ENCODE peak calls at places on chromosomes 3 and 15, in nine cellular contexts. Q, B, O, M, L, Y, V, G and J are unnamed samples.

GRCh38 chr15:68272797-68273271 is 4.7 kb upstream of the FEM1B start:
- DNase-seq in Y (no peak), G (no peak), L (peak; percentile 67), B (peak; percentile 41), Q (no peak), V (no peak), M (no peak), O (no peak), J (no peak)

GRCh38 chr15:57237282-57237642 is 139.0 kb upstream of the CGNL1 start:
- DNase-seq in B (no peak), G (no peak), O (no peak), L (no peak), M (no peak), Q (no peak), Y (no peak), V (no peak), J (no peak)

GRCh38 chr15:76333720-76334437 is 2.7 kb upstream of the ISL2 start:
- DNase-seq in Q (no peak), Y (no peak), B (no peak), V (peak; percentile 80), O (no peak), G (no peak), L (no peak), M (no peak), J (no peak)

GRCh38 chr3:49333091-49333490 is 6.8 kb downstream of the USP4 start:
- DNase-seq in O (no peak), Q (no peak), Y (no peak), M (no peak), B (no peak), G (no peak), V (no peak), L (no peak), J (no peak)

GRCh38 chr3:185678027-185678426 is 91.9 kb downstream of the SENP2 start:
- DNase-seq in L (no peak), B (no peak), G (no peak), O (no peak), M (no peak), Q (no peak), V (no peak), Y (no peak), J (no peak)

GRCh38 chr3:32556332-32556731 is 14.3 kb downstream of the DYNC1LI1 start:
- DNase-seq in O (no peak), Y (no peak), V (no peak), G (no peak), L (no peak), M (no peak), Q (no peak), B (no peak), J (no peak)

GRCh38 chr15:49052662-49053061 is 6.4 kb upstream of the SECISBP2L start:
- DNase-seq in G (no peak), V (no peak), Y (no peak), Q (no peak), B (no peak), L (no peak), O (no peak), M (no peak), J (no peak)

GRCh38 chr3:75192065-75192658 is 472.0 kb upstream of the FRG2C start:
- DNase-seq in L (no peak), M (peak; percentile 41), B (peak; percentile 12), V (peak; percentile 3), Y (peak; percentile 5), Q (peak; percentile 28), G (no peak), O (peak; percentile 20), J (peak; percentile 7)

GRCh38 chr3:185640308-185640707 is 54.2 kb downstream of the SENP2 start:
- DNase-seq in Q (no peak), L (no peak), O (no peak), G (no peak), B (peak; percentile 64), M (no peak), Y (no peak), V (no peak), J (no peak)

GRCh38 chr3:24475945-24476344 is 18.7 kb downstream of the THRB start:
- DNase-seq in L (no peak), Y (no peak), V (no peak), O (no peak), B (no peak), G (no peak), Q (no peak), M (no peak), J (no peak)

GRCh38 chr15:89665449-89666146 is 10.3 kb upstream of the KIF7 start:
- DNase-seq in G (no peak), Q (peak; percentile 57), V (peak; percentile 71), O (peak; percentile 53), M (peak; percentile 63), L (peak; percentile 66), Y (peak; percentile 50), B (peak; percentile 36), J (peak; percentile 18)

GRCh38 chr3:138263104-138263503 is 66.5 kb downstream of the NME9 start:
- DNase-seq in G (no peak), Y (no peak), Q (no peak), L (no peak), M (no peak), V (no peak), O (no peak), B (no peak), J (no peak)

GRCh38 chr3:133522036-133522435 is 51.5 kb upstream of the CDV3 start:
- DNase-seq in O (no peak), L (no peak), B (no peak), V (no peak), Q (no peak), M (no peak), Y (no peak), G (no peak), J (no peak)

GRCh38 chr15:101068961-101069734 is 150.0 kb downstream of the LRRK1 start:
- DNase-seq in L (no peak), O (no peak), Y (no peak), V (no peak), M (no peak), Q (no peak), B (peak; percentile 33), G (no peak), J (no peak)
- TF ChIP-seq POLR2A in L (no peak), O (no peak), Y (no peak), V (no peak), M (no peak), Q (no peak), B (no peak), G (no peak), J (no peak)

DNA sequence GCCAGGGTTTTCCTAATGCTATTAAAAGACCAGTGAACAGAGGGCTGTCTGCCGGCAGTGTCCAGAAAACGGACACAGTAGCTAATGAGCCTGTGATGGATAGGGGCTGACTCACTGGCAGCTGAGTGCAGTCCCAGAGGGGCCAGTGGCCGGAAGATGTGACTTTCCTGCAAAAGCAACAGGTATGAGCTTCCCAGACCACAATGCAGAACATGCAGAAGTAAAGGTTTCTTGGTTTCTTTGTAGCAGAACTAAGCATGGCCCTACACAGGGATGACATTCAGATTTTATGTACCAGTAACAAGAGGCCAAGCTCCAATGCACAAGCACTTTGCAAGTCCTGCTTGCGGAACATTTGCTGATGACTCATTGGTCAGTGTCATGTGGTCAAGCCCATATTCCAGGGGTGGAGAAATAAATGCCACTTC is 263.1 kb downstream of the ABHD5 start:
- DNase-seq in Q (no peak), M (no peak), G (no peak), O (peak; percentile 63), V (no peak), L (no peak), Y (peak; percentile 79), B (no peak), J (no peak)
- H3K4me3 ChIP-seq in Q (no peak overlapping the region), M (no peak overlapping the region), G (no peak overlapping the region), O (no peak overlapping the region), V (no peak overlapping the region), L (no peak overlapping the region), Y (no peak overlapping the region), B (no peak overlapping the region), J (no peak overlapping the region)

DNA sequence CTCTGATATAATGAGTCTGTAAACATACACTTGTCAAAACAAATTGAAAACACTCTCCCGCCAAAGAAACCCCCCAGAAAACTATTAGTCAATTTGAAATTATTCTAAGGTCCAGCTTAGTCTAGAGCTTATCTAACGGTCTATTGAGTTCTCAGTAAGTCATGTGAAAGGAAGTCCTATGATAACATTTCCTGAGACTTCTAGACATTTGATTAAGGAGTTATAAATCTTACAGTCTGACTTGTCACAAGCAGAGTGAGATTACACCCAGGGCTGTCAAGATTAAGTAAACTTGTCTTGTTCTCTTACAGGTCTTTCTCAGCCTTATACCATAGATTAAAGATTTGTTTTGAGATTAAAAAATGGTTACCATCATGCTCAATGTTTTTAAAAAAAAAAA is 356.2 kb downstream of the FOXP1 start:
- DNase-seq in G (no peak), V (no peak), Y (no peak), O (no peak), M (no peak), B (peak; percentile 75), Q (no peak), L (no peak), J (no peak)
- H3K27ac ChIP-seq in G (peak overlapping the region; percentile 50), V (no peak overlapping the region), Y (no peak overlapping the region), O (no peak overlapping the region), M (peak overlapping the region; percentile 74), B (peak overlapping the region; percentile 66), Q (peak overlapping the region; percentile 74), L (no peak overlapping the region), J (no peak overlapping the region)

GRCh38 chr15:78001656-78002055 is 75.9 kb downstream of the TBC1D2B start:
- DNase-seq in Q (no peak), Y (no peak), O (no peak), B (no peak), G (no peak), L (no peak), M (no peak), V (no peak), J (no peak)

GRCh38 chr15:77999486-77999885 is 78.0 kb downstream of the TBC1D2B start:
- DNase-seq in O (no peak), M (no peak), G (no peak), Y (no peak), L (no peak), V (no peak), Q (no peak), B (no peak), J (no peak)

GRCh38 chr15:77998592-77998991 is 78.9 kb downstream of the TBC1D2B start:
- DNase-seq in V (no peak), G (no peak), Y (no peak), M (no peak), Q (no peak), L (no peak), O (no peak), B (no peak), J (no peak)

GRCh38 chr15:78000927-78001249 is 76.6 kb downstream of the TBC1D2B start:
- DNase-seq in G (no peak), B (no peak), M (no peak), O (no peak), Y (no peak), L (no peak), Q (no peak), V (no peak), J (no peak)

DNA sequence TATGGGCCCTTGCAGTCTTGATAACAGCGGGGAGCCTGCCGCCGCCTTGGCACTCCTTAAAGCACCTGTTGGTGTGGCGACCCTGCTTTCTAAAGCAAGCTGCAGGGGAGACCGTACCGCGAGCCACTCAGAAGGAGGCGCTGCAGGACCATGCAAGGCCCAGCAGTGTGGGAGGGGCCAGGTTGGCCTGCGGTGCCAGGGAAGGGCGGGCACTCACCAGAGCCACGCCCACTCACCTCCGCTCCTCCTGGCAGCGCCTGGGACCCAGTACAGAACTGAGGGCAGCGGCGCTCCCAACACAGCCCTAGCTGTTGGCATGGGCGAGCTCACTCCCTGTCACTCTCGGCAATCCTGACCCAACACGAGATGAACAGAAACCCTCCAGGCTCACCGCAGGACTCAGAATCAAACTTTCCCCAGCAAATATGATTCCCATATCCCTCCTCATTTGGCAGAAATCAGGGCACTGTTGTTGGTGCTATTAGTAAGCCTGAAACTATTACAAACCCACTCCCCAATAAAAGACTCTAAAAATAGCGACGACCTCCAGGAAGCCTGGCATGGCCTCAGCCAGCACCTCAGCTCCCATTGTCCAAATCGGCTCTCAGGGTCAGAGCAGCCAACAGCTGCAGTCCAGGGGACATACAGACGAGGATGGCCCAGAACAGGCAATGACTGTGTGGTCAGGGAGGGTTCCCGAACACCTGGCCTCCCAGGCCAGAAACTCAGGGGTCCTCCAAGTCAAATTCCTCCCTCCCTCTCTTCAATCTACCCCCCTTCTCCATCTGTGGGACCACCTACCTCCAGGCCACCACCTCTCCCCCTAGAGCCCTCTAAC is 77.2 kb downstream of the TBC1D2B start:
- DNase-seq in V (peak; percentile 86), B (peak; percentile 79), L (peak; percentile 51), Y (peak; percentile 73), Q (peak; percentile 97), G (peak; percentile 56), M (peak; percentile 94), O (peak; percentile 91), J (peak; percentile 85)
- TF ChIP-seq POLR2A in V (no peak), B (no peak), L (no peak), Y (no peak), Q (no peak), G (no peak), M (no peak), O (peak; percentile 39), J (no peak)